ENCODE peak calls at places on chromosomes 1 and 21, in five cellular contexts. One of them, this sample, is unnamed.

GRCh38 chr1:43563779-43564616 is 33.3 kb downstream of the PTPRF start:
- DNase-seq in hepatocyte: peak; percentile 69
- DNase-seq in PC-9: no peak
- DNase-seq in ovary: peak; percentile 84
- DNase-seq in heart right ventricle: no peak
- DNase-seq in this sample: no peak

GRCh38 chr1:201092738-201093137 is 19.5 kb downstream of the CACNA1S start:
- DNase-seq in PC-9: no peak
- DNase-seq in ovary: no peak
- DNase-seq in hepatocyte: no peak
- DNase-seq in heart right ventricle: no peak
- DNase-seq in this sample: no peak

GRCh38 chr21:19123053-19123452 is 719.5 kb upstream of the TMPRSS15 start:
- DNase-seq in heart right ventricle: no peak
- DNase-seq in PC-9: no peak
- DNase-seq in ovary: no peak
- DNase-seq in hepatocyte: no peak
- DNase-seq in this sample: no peak

GRCh38 chr1:207831517-207832327 is 79.2 kb downstream of the CD34 start:
- DNase-seq in PC-9: no peak
- DNase-seq in hepatocyte: no peak
- DNase-seq in heart right ventricle: no peak
- DNase-seq in ovary: no peak
- DNase-seq in this sample: no peak

GRCh38 chr1:232123775-232124659 is 497.4 kb downstream of the DISC1 start:
- DNase-seq in PC-9: no peak
- DNase-seq in heart right ventricle: no peak
- DNase-seq in ovary: no peak
- DNase-seq in hepatocyte: no peak
- DNase-seq in this sample: no peak

GRCh38 chr1:172887162-172887561 is 163.6 kb downstream of the TNFSF18 start:
- DNase-seq in ovary: no peak
- DNase-seq in heart right ventricle: no peak
- DNase-seq in PC-9: no peak
- DNase-seq in hepatocyte: peak; percentile 29
- DNase-seq in this sample: no peak

GRCh38 chr1:220153147-220153546 is 59.2 kb downstream of the IARS2 start:
- DNase-seq in PC-9: no peak
- DNase-seq in heart right ventricle: no peak
- DNase-seq in hepatocyte: no peak
- DNase-seq in ovary: no peak
- DNase-seq in this sample: no peak

GRCh38 chr1:207752456-207753132 is 740 bp downstream of the CD46 start:
- DNase-seq in heart right ventricle: peak; percentile 11
- DNase-seq in ovary: peak; percentile 25
- DNase-seq in PC-9: peak; percentile 44
- DNase-seq in hepatocyte: peak; percentile 69
- DNase-seq in this sample: no peak

GRCh38 chr1:227927971-227928741 is 19.6 kb downstream of the WNT9A start:
- DNase-seq in PC-9: no peak
- DNase-seq in heart right ventricle: no peak
- DNase-seq in hepatocyte: no peak
- DNase-seq in ovary: no peak
- DNase-seq in this sample: no peak

GRCh38 chr1:223714421-223714724 is 2.0 kb downstream of the CAPN2 start:
- DNase-seq in hepatocyte: no peak
- DNase-seq in PC-9: no peak
- DNase-seq in ovary: no peak
- DNase-seq in heart right ventricle: no peak
- DNase-seq in this sample: no peak

GRCh38 chr21:41135715-41136114 is 32.2 kb upstream of the BACE2 start:
- DNase-seq in hepatocyte: no peak
- DNase-seq in PC-9: no peak
- DNase-seq in heart right ventricle: no peak
- DNase-seq in ovary: no peak
- DNase-seq in this sample: no peak

GRCh38 chr1:8520483-8520966 is 202.6 kb downstream of the SLC45A1 start:
- DNase-seq in hepatocyte: peak; percentile 28
- DNase-seq in heart right ventricle: no peak
- DNase-seq in ovary: no peak
- DNase-seq in PC-9: no peak
- DNase-seq in this sample: no peak

GRCh38 chr1:101013776-101014175 is 11.8 kb downstream of the DPH5 start:
- DNase-seq in heart right ventricle: no peak
- DNase-seq in hepatocyte: no peak
- DNase-seq in ovary: no peak
- DNase-seq in PC-9: no peak
- DNase-seq in this sample: no peak

GRCh38 chr21:35505067-35505466 is 456.0 kb upstream of the RUNX1 start:
- DNase-seq in heart right ventricle: no peak
- DNase-seq in ovary: no peak
- DNase-seq in PC-9: no peak
- DNase-seq in hepatocyte: no peak
- DNase-seq in this sample: no peak

GRCh38 chr1:223776075-223776814 is 63.9 kb downstream of the CAPN2 start:
- DNase-seq in heart right ventricle: no peak
- DNase-seq in hepatocyte: peak; percentile 67
- DNase-seq in PC-9: peak; percentile 76
- DNase-seq in ovary: no peak
- DNase-seq in this sample: peak; percentile 46

GRCh38 chr1:53644496-53644895 is 94.5 kb downstream of the GLIS1 start:
- DNase-seq in hepatocyte: no peak
- DNase-seq in heart right ventricle: no peak
- DNase-seq in ovary: no peak
- DNase-seq in PC-9: no peak
- DNase-seq in this sample: no peak

GRCh38 chr1:213054142-213054541 is 3.1 kb downstream of the RPS6KC1 start:
- DNase-seq in ovary: no peak
- DNase-seq in PC-9: no peak
- DNase-seq in hepatocyte: no peak
- DNase-seq in heart right ventricle: no peak
- DNase-seq in this sample: no peak

GRCh38 chr1:248842781-248843331 is 4.8 kb downstream of the ZNF672 start:
- DNase-seq in PC-9: no peak
- DNase-seq in ovary: no peak
- DNase-seq in heart right ventricle: no peak
- DNase-seq in hepatocyte: no peak
- DNase-seq in this sample: no peak
- H3K4me1 ChIP-seq in PC-9: peaks cover 11% of the 10 kb centered on the region
- H3K4me1 ChIP-seq in ovary: no peaks in the 10 kb centered on the region
- H3K4me1 ChIP-seq in heart right ventricle: peaks cover 38% of the 10 kb centered on the region
- H3K4me1 ChIP-seq in hepatocyte: peaks cover 9% of the 10 kb centered on the region
- H3K4me1 ChIP-seq in this sample: peaks cover 4% of the 10 kb centered on the region

DNA sequence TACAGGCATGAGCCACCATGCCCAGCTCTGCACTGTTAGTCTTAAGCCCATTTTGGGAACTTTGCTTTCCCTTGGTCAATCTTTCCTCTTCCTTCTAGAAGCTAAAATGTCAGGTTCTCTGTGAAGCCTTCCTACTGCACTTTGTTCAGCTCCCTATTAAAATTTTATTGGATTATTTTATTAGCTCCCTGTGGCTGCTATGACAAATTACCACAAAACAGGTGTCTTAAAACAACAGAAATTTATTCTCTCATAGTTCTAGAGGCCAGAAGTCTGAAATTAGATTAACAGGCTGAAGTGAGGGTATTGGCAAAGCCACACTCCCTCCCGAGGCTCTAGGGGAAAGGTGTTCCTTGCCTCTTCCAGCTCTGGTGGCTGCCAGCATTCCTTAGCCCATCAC is 4.2 kb upstream of the SMYD2 start:
- DNase-seq in PC-9: no peak
- DNase-seq in ovary: no peak
- DNase-seq in hepatocyte: no peak
- DNase-seq in heart right ventricle: no peak
- DNase-seq in this sample: no peak
- H3K9me3 ChIP-seq in PC-9: no peaks in the 10 kb centered on the region
- H3K9me3 ChIP-seq in ovary: no peaks in the 10 kb centered on the region
- H3K9me3 ChIP-seq in hepatocyte: no peaks in the 10 kb centered on the region
- H3K9me3 ChIP-seq in heart right ventricle: no peaks in the 10 kb centered on the region
- H3K9me3 ChIP-seq in this sample: no peaks in the 10 kb centered on the region

GRCh38 chr1:92482404-92482664 is 4.4 kb downstream of the GFI1 start:
- DNase-seq in heart right ventricle: no peak
- DNase-seq in ovary: no peak
- DNase-seq in PC-9: no peak
- DNase-seq in hepatocyte: peak; percentile 14
- DNase-seq in this sample: no peak

GRCh38 chr1:92481598-92482403 is 4.9 kb downstream of the GFI1 start:
- DNase-seq in hepatocyte: peak; percentile 13
- DNase-seq in ovary: no peak
- DNase-seq in PC-9: no peak
- DNase-seq in heart right ventricle: no peak
- DNase-seq in this sample: no peak

GRCh38 chr1:92484171-92484471 is 2.6 kb downstream of the GFI1 start:
- DNase-seq in hepatocyte: no peak
- DNase-seq in heart right ventricle: no peak
- DNase-seq in ovary: no peak
- DNase-seq in PC-9: no peak
- DNase-seq in this sample: no peak

GRCh38 chr1:92483442-92484170 is 3.1 kb downstream of the GFI1 start:
- DNase-seq in ovary: no peak
- DNase-seq in hepatocyte: peak; percentile 14
- DNase-seq in heart right ventricle: no peak
- DNase-seq in PC-9: peak; percentile 31
- DNase-seq in this sample: no peak

DNA sequence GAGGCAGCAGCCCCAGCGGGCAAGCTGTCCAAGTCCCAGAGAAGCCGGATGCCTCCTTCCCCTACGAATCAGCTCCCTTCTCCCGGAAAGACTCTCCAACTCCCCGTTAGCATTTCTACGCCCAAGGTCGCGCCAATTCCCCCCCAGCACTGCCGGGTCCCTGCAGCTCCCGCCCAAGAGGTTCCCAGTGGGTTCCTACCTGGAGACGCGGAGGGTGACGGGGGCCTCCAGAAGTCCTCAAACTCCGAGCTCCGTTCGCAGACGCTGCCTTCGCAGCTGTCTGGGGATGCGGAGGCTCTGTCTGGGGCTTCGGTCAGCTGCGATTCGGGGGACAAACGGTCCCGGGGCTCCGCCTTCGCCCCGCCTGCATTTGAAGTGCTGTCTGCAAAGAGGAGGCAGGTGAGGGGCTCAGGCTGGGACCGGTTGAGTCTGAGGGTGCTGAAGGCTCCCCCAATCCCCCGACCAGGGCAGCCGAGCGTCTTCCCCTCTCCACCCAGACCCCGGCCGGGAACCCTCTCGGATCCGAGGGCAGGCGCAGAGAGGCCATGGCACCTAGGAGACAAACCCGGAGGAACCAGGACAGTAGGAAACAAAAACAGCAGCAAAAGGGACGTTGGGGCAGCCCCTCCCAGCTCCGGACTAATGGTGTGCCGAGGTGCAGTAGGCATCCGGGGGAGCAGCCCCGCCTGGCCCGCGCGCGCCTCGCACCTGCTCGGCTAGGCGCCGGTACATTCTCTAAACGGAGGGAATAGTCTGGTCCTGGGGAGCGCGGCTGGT is 3.9 kb downstream of the GFI1 start:
- DNase-seq in PC-9: peak; percentile 16
- DNase-seq in ovary: no peak
- DNase-seq in hepatocyte: no peak
- DNase-seq in heart right ventricle: no peak
- DNase-seq in this sample: no peak
- H3K4me3 ChIP-seq in PC-9: peak overlapping the region; percentile 78
- H3K4me3 ChIP-seq in ovary: peak overlapping the region; percentile 20
- H3K4me3 ChIP-seq in hepatocyte: no peak overlapping the region
- H3K4me3 ChIP-seq in heart right ventricle: peak overlapping the region; percentile 55
- H3K4me3 ChIP-seq in this sample: no peak overlapping the region

GRCh38 chr21:17537299-17537698 is 24.5 kb downstream of the CXADR start:
- DNase-seq in PC-9: peak; percentile 11
- DNase-seq in ovary: no peak
- DNase-seq in heart right ventricle: no peak
- DNase-seq in hepatocyte: no peak
- DNase-seq in this sample: no peak

GRCh38 chr21:17529648-17530047 is 16.8 kb downstream of the CXADR start:
- DNase-seq in ovary: no peak
- DNase-seq in heart right ventricle: no peak
- DNase-seq in PC-9: no peak
- DNase-seq in hepatocyte: no peak
- DNase-seq in this sample: no peak

GRCh38 chr21:17527711-17528110 is 14.9 kb downstream of the CXADR start:
- DNase-seq in heart right ventricle: no peak
- DNase-seq in hepatocyte: no peak
- DNase-seq in PC-9: no peak
- DNase-seq in ovary: no peak
- DNase-seq in this sample: no peak

GRCh38 chr21:17536381-17536780 is 23.5 kb downstream of the CXADR start:
- DNase-seq in heart right ventricle: no peak
- DNase-seq in ovary: no peak
- DNase-seq in PC-9: no peak
- DNase-seq in hepatocyte: no peak
- DNase-seq in this sample: no peak

DNA sequence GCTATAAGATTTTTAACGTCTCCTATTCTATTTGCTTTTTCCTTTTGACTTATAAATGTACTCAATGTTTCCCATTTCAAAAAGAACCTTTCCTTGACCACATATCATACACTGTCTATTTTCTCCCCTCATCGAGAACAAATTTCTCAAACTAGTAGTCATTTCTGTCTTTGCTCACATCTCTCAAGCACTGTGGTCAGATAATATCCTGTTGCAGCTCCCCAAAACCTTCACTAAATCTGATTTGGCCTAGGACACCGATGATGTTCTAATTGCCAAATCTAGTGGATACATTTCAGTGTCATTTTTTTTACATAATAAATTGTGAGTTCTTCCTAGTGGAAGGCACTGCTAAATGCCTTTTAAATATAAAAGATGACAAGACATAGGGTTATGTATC is 19.4 kb downstream of the CXADR start:
- DNase-seq in hepatocyte: no peak
- DNase-seq in heart right ventricle: no peak
- DNase-seq in ovary: no peak
- DNase-seq in PC-9: no peak
- DNase-seq in this sample: no peak
- H3K4me1 ChIP-seq in hepatocyte: peaks cover 4% of the 10 kb centered on the region
- H3K4me1 ChIP-seq in heart right ventricle: peaks cover 6% of the 10 kb centered on the region
- H3K4me1 ChIP-seq in ovary: no peaks in the 10 kb centered on the region
- H3K4me1 ChIP-seq in PC-9: peaks cover 30% of the 10 kb centered on the region
- H3K4me1 ChIP-seq in this sample: peaks cover 11% of the 10 kb centered on the region

DNA sequence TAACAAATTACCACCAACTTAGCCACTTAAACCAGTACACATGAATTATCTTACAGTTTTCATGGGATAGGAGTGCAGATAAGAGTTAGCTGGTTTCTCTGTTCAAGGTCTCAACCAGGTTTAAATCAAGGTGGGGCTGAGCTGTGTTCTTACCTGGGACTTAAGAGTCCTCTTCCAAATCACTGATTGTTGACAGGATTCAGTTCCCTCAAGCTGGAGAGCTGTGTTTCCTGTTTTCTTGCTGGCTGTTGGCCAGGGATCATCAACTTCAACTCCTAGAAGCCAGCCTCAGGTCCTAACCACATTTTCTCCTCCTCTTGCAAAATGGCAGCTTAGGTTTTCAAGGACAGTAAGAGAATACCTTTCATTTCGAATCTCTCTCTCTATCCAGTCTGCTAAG is 123.8 kb upstream of the CHRM3 start:
- DNase-seq in heart right ventricle: no peak
- DNase-seq in hepatocyte: no peak
- DNase-seq in ovary: no peak
- DNase-seq in PC-9: no peak
- DNase-seq in this sample: no peak
- H3K9me3 ChIP-seq in heart right ventricle: peaks cover 1% of the 10 kb centered on the region
- H3K9me3 ChIP-seq in hepatocyte: no peaks in the 10 kb centered on the region
- H3K9me3 ChIP-seq in ovary: no peaks in the 10 kb centered on the region
- H3K9me3 ChIP-seq in PC-9: no peaks in the 10 kb centered on the region
- H3K9me3 ChIP-seq in this sample: peaks cover 3% of the 10 kb centered on the region

This sample was measured in SJSA1.